ENCODE peak calls at places on chromosomes 3 and 15, in eight cellular contexts. R, F, A, Z, Y, D, M and B are unnamed samples.

GRCh38 chr15:39135989-39136388 is 444.9 kb upstream of the THBS1 start:
- DNase-seq in D (no peak), F (peak), R (no peak), Y (peak), Z (no peak), A (no peak), M (no peak), B (no peak)

GRCh38 chr3:78255403-78255802 is 1215.5 kb downstream of the ROBO2 start:
- DNase-seq in A (no peak), Z (no peak), M (no peak), R (no peak), F (peak), Y (peak), D (no peak), B (no peak)

GRCh38 chr15:48285329-48286214 is 45.7 kb upstream of the DUT start:
- DNase-seq in F (peak), Y (peak), Z (peak), M (no peak), R (no peak), D (peak), A (no peak), B (peak)

GRCh38 chr15:90388462-90389182 is 580 bp downstream of the IQGAP1 start:
- DNase-seq in Y (peak), R (peak), M (peak), D (peak), F (peak), A (peak), Z (peak), B (no peak)

GRCh38 chr3:98962189-98962930 is 60.9 kb upstream of the DCBLD2 start:
- DNase-seq in D (no peak), M (no peak), A (no peak), R (no peak), F (peak), Y (peak), Z (no peak), B (no peak)

GRCh38 chr15:62253294-62253693 is 88.2 kb upstream of the C2CD4B start:
- DNase-seq in Y (peak), Z (no peak), M (no peak), D (no peak), R (no peak), F (no peak), A (no peak), B (no peak)

GRCh38 chr3:71247221-71247947 is 336.1 kb downstream of the FOXP1 start:
- DNase-seq in D (no peak), A (no peak), F (no peak), Y (peak), R (peak), Z (no peak), M (no peak), B (no peak)

GRCh38 chr3:132805071-132805470 is 82.9 kb upstream of the NPHP3 start:
- DNase-seq in Z (no peak), M (no peak), Y (no peak), A (no peak), R (no peak), D (no peak), F (no peak), B (no peak)

GRCh38 chr3:134228461-134228860 is 22.2 kb downstream of the RYK start:
- DNase-seq in D (no peak), A (no peak), Z (no peak), R (no peak), Y (no peak), F (no peak), M (no peak), B (no peak)

GRCh38 chr3:68977486-68978167 is 35.9 kb downstream of the EOGT start:
- DNase-seq in M (no peak), A (no peak), Z (no peak), D (no peak), F (no peak), Y (no peak), R (no peak), B (no peak)